ENCODE peak calls at places on chromosomes 13 and 19, in four cellular contexts. O is K562, M is HepG2, B is GM12878. L is an unnamed sample.

GRCh38 chr19:54535601-54536000 is 33.0 kb downstream of the LAIR2 start:
- DNase-seq in O (no peak), M (no peak), B (no peak), L (no peak)

GRCh38 chr19:35468637-35469036 is 20.6 kb downstream of the FFAR2 start:
- DNase-seq in M (peak; percentile 54), B (peak; percentile 82), O (no peak), L (peak; percentile 82)

GRCh38 chr13:31094331-31095015 is 67.2 kb downstream of the HSPH1 start:
- DNase-seq in B (no peak), O (no peak), M (no peak), L (no peak)

GRCh38 chr13:88601949-88602348 is 930.8 kb downstream of the SLITRK5 start:
- DNase-seq in M (no peak), O (no peak), B (no peak), L (no peak)

GRCh38 chr19:32318884-32319520 is 26.4 kb upstream of the ZNF507 start:
- DNase-seq in O (peak; percentile 42), M (no peak), B (no peak), L (peak; percentile 68)

GRCh38 chr13:98927954-98928927 is 49.6 kb downstream of the DOCK9 start:
- DNase-seq in O (no peak), B (no peak), M (peak; percentile 12), L (no peak)

GRCh38 chr19:45769054-45769782 is at the start of gene SIX5:
- DNase-seq in O (peak; percentile 93), B (peak; percentile 89), M (peak; percentile 95), L (peak; percentile 98)

GRCh38 chr13:75153834-75154233 is 328.1 kb downstream of the TBC1D4 start:
- DNase-seq in O (no peak), M (no peak), B (no peak), L (no peak)

GRCh38 chr13:112931028-112931934 is 37.7 kb upstream of the MCF2L start:
- DNase-seq in B (no peak), O (peak; percentile 42), M (peak; percentile 59), L (peak; percentile 50)

GRCh38 chr19:7500811-7501450 is 12.1 kb upstream of the PEX11G start:
- DNase-seq in M (peak; percentile 35), B (no peak), O (peak; percentile 82), L (peak; percentile 89)

GRCh38 chr13:20553309-20553708 is 13.6 kb upstream of the IFT88 start:
- DNase-seq in B (no peak), M (peak; percentile 83), O (no peak), L (no peak)

GRCh38 chr19:7328647-7329046 is 20.1 kb upstream of the ARHGEF18 start:
- DNase-seq in B (no peak), O (no peak), M (no peak), L (no peak)

GRCh38 chr13:40666058-40666904 is at the start of gene FOXO1:
- DNase-seq in M (peak; percentile 51), B (no peak), O (peak; percentile 97), L (peak; percentile 89)

GRCh38 chr13:42876270-42876714 is 94.9 kb downstream of the FAM216B start:
- DNase-seq in O (no peak), M (no peak), B (peak; percentile 82), L (no peak)

GRCh38 chr13:73107970-73108369 is 49.2 kb downstream of the KLF5 start:
- DNase-seq in M (no peak), B (no peak), O (no peak), L (no peak)

GRCh38 chr13:85405316-85405897 is 393.8 kb downstream of the SLITRK6 start:
- DNase-seq in O (no peak), M (no peak), B (no peak), L (no peak)

GRCh38 chr19:43774103-43774939 is 6.5 kb downstream of the KCNN4 start:
- DNase-seq in M (peak; percentile 63), O (peak; percentile 96), B (no peak), L (no peak)

GRCh38 chr19:42313096-42313839 is at the start of gene TMEM145:
- DNase-seq in O (peak; percentile 92), M (no peak), B (no peak), L (peak; percentile 67)

GRCh38 chr19:3370214-3370720 is 3.9 kb downstream of the NFIC start:
- DNase-seq in O (no peak), M (no peak), B (no peak), L (no peak)

DNA sequence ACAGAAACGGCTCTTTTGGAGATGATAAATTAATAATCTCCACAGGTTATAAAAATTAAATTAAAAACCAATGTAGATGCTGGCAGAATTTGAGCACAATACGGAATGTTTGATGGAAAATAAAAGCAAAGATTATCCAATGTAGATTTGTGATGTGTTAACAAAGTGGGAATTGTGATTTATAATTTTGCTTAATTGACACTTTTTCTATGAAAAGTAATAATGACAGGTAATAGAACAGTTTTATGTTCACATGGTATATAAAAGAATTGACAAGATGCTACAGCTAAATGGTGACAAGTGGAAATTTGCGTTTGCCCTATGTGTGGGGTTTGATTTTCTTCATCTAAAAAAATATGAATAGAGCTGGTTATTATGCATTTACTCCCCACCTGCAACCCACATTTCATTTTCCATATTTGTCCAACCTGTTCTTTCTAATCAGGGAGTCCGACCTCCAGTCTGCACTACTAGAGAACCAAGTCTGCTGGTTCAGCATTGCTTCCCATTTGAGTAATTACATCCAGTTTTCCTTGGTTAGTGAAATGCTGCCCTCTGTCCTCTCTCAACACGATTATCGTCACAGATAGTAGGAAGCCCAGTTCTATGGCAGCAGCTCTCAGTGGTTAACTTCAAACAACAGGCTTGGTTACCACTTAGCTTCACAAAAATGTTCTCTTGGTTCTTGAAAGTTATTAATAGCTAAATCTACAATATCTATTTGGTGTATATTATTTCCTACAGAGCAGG is 61.4 kb upstream of the SLITRK1 start:
- DNase-seq in M (peak; percentile 0), O (no peak), B (no peak), L (peak; percentile 7)
- TF ChIP-seq CHD4 in M (no peak), O (no peak), B (no peak), L (no peak)

GRCh38 chr19:38404858-38405257 is 2.0 kb downstream of the FAM98C start:
- DNase-seq in M (no peak), B (no peak), O (no peak), L (no peak)

GRCh38 chr19:38402967-38403674 is at the start of gene FAM98C:
- DNase-seq in O (peak; percentile 100), B (peak; percentile 76), M (peak; percentile 93), L (peak; percentile 100)

GRCh38 chr19:38400361-38400760 is 2.5 kb upstream of the FAM98C start:
- DNase-seq in B (no peak), M (no peak), O (no peak), L (no peak)

GRCh38 chr19:38401148-38401547 is 1.7 kb upstream of the FAM98C start:
- DNase-seq in M (peak; percentile 12), O (no peak), B (no peak), L (no peak)

GRCh38 chr19:38402623-38402966 is 298 bp upstream of the FAM98C start:
- DNase-seq in M (no peak), B (no peak), O (no peak), L (no peak)
- TF ChIP-seq EP300 in M (no peak), B (no peak), O (no peak), L (no peak)

GRCh38 chr19:6233051-6233826 is 46.5 kb downstream of the MLLT1 start:
- DNase-seq in M (no peak), B (no peak), O (no peak), L (no peak)
- TF ChIP-seq CHD4 in M (no peak), B (no peak), O (no peak), L (no peak)

DNA sequence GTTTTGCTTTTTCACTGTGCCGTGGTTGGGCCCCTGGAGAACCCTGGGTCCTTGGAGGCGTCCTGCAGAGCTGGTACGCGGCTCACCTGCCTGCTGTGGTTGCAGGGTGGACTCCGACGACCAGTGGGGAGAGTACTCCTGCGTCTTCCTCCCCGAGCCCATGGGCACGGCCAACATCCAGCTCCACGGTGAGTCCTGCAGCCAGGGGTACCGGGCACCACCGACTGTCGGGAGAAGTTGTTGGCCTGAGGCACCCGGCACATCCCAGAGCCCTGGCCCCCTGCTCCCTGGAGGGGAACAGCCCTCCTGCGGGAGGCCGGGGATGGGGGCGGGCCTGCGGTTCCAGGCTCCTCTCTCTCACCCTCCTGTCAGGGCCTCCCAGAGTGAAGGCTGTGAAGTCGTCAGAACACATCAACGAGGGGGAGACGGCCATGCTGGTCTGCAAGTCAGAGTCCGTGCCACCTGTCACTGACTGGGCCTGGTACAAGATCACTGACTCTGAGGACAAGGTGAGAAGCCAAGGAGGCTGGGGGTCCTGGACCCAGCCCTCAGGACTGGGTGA is 8.0 kb downstream of the BSG start:
- DNase-seq in M (no peak), B (no peak), O (no peak), L (no peak)
- TF ChIP-seq EP300 in M (no peak), B (no peak), O (no peak), L (no peak)

GRCh38 chr13:28751210-28751935 is 32.6 kb upstream of the SLC46A3 start:
- DNase-seq in M (no peak), B (no peak), O (no peak), L (no peak)

GRCh38 chr13:28755546-28755870 is 36.7 kb upstream of the SLC46A3 start:
- DNase-seq in O (no peak), M (no peak), B (no peak), L (no peak)

GRCh38 chr13:28753946-28754345 is 35.2 kb upstream of the SLC46A3 start:
- DNase-seq in B (no peak), O (no peak), M (no peak), L (no peak)

GRCh38 chr13:28754698-28755545 is 36.2 kb upstream of the SLC46A3 start:
- DNase-seq in B (no peak), M (peak; percentile 11), O (peak; percentile 16), L (no peak)

DNA sequence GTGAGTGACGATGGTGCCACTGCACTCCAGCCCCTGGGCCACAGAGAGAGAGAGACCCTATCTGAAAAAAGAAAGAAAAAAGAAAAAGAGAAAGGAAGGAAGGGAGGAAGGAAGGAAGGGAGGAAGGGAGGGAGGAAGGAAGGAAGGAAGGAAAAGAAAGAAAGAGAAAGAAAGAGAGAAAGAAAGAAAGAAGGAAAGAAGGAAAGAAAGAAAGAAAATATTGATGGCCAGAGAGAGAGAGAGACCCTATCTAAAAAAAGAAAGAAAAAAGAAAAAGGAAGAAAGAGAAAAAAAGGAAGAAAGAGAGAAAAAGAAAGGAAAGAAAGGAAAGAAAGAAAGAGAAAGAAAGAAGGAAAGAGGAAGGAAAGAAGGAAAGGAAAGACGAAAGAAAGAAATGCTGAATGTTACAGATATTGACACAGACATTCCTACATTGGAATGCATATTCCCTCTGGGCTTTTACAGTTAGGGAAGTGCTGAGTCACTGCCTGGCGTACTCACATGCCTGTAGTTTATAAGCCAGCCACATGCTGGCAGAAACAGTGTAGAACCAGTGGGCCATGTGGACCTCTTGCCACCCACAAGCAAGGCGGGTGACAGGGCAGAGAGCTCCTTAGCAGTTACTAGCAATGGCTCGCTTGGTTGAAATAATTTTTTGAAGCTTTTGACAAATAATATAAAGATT is 34.6 kb upstream of the SLC46A3 start:
- DNase-seq in M (peak; percentile 75), B (no peak), O (no peak), L (peak; percentile 92)
- TF ChIP-seq CHD4 in M (no peak), B (no peak), O (no peak), L (no peak)